ENCODE peak calls at places on chromosomes 5 and 9, in eight cellular contexts. C is nucleus accumbens; D is A549; R is naive thymus-derived CD4-positive, alpha-beta T cell; T is effector CD4-positive, alpha-beta T cell; I is hippocampal formation; S is fibroblast of villous mesenchyme; L is uterus. U is an unnamed sample.

GRCh38 chr5:102531506-102531905 is 32.7 kb upstream of the SLCO6A1 start:
- DNase-seq in S (peak), I (no peak), D (no peak), R (no peak), C (no peak), L (no peak), T (no peak), U (no peak)

GRCh38 chr5:78896128-78896527 is 89.0 kb downstream of the ARSB start:
- DNase-seq in D (no peak), T (no peak), I (no peak), L (no peak), C (no peak), S (peak), R (no peak), U (no peak)

GRCh38 chr5:58871648-58872242 is 288.9 kb downstream of the RAB3C start:
- DNase-seq in D (peak), R (no peak), S (peak), T (peak), I (no peak), L (no peak), C (no peak), U (no peak)

GRCh38 chr9:114286146-114286679 is 36.7 kb upstream of the ORM1 start:
- DNase-seq in C (no peak), D (no peak), R (no peak), L (peak), S (no peak), T (no peak), I (no peak), U (peak)

GRCh38 chr5:90134892-90135291 is 274.7 kb downstream of the CETN3 start:
- DNase-seq in L (peak), D (no peak), R (no peak), S (peak), C (no peak), T (no peak), I (no peak), U (no peak)

GRCh38 chr9:130912932-130913598 is 16.5 kb upstream of the QRFP start:
- DNase-seq in I (no peak), R (no peak), S (peak), T (no peak), C (no peak), L (no peak), D (no peak), U (no peak)

GRCh38 chr9:27193886-27194285 is 84.9 kb downstream of the TEK start:
- DNase-seq in D (no peak), I (no peak), R (no peak), L (no peak), S (no peak), T (no peak), C (no peak), U (no peak)

GRCh38 chr9:129191234-129191633 is 13.2 kb upstream of the IER5L start:
- DNase-seq in I (no peak), L (no peak), D (no peak), R (no peak), C (no peak), S (no peak), T (no peak), U (no peak)

GRCh38 chr5:135891804-135892203 is 3.8 kb downstream of the IL9 start:
- DNase-seq in R (no peak), L (no peak), I (no peak), S (no peak), C (no peak), D (no peak), T (no peak), U (no peak)

GRCh38 chr9:76451234-76451633 is 7.7 kb upstream of the GCNT1 start:
- DNase-seq in S (peak), I (no peak), T (no peak), R (no peak), C (no peak), D (peak), L (no peak), U (no peak)

GRCh38 chr5:150618188-150618587 is 22.3 kb upstream of the SYNPO start:
- DNase-seq in C (no peak), S (peak), I (no peak), R (no peak), L (no peak), D (no peak), T (no peak), U (no peak)

GRCh38 chr9:124054671-124055212 is 43.2 kb downstream of the LHX2 start:
- DNase-seq in S (peak), C (no peak), D (peak), L (no peak), I (no peak), R (no peak), T (no peak), U (no peak)

GRCh38 chr5:76586531-76586930 is 36.7 kb downstream of the F2RL2 start:
- DNase-seq in D (no peak), R (no peak), S (no peak), C (no peak), T (no peak), I (no peak), L (no peak), U (no peak)

GRCh38 chr9:32832354-32832753 is 49.0 kb downstream of the TMEM215 start:
- DNase-seq in T (no peak), L (no peak), I (peak), R (no peak), D (no peak), C (no peak), S (no peak), U (no peak)